ENCODE peak calls at places on chromosomes 11 and 22, in four cellular contexts. J is left lung, T is IMR-90, S is cardiac muscle cell. A is an unnamed sample.

GRCh38 chr22:37202001-37202555 is 10.2 kb downstream of the SSTR3 start:
- DNase-seq in J (no peak), T (no peak), S (no peak), A (no peak)

GRCh38 chr11:95788921-95789505 is 569 bp downstream of the FAM76B start:
- DNase-seq in J (peak), T (peak), S (peak), A (peak)

GRCh38 chr11:45796461-45796861 is 8.5 kb upstream of the SLC35C1 start:
- DNase-seq in J (no peak), T (no peak), S (no peak), A (no peak)

GRCh38 chr11:113817162-113817561 is 37.6 kb downstream of the CLDN25 start:
- DNase-seq in J (no peak), T (peak), S (no peak), A (no peak)

GRCh38 chr22:31122532-31123291 is at the start of gene INPP5J:
- DNase-seq in J (no peak), T (peak), S (peak), A (no peak)

GRCh38 chr22:48927591-48927990 is 900.1 kb downstream of the BRD1 start:
- DNase-seq in J (no peak), T (no peak), S (no peak), A (no peak)

GRCh38 chr11:110472858-110473257 is 43.1 kb downstream of the FDX1 start:
- DNase-seq in J (no peak), T (peak), S (peak), A (no peak)

GRCh38 chr11:57638811-57639320 is 10.8 kb downstream of the YPEL4 start:
- DNase-seq in J (no peak), T (no peak), S (no peak), A (peak)

GRCh38 chr11:134654161-134654915 is 242.3 kb upstream of the B3GAT1 start:
- DNase-seq in J (no peak), T (no peak), S (no peak), A (peak)

GRCh38 chr11:88151866-88152265 is 23.4 kb downstream of the RAB38 start:
- DNase-seq in J (no peak), T (no peak), S (no peak), A (no peak)

GRCh38 chr11:23789938-23790371 is 706.9 kb upstream of the LUZP2 start:
- DNase-seq in J (no peak), T (peak), S (peak), A (no peak)

GRCh38 chr22:43173976-43174720 is 12.8 kb downstream of the TTLL12 start:
- DNase-seq in J (no peak), T (no peak), S (no peak), A (no peak)

GRCh38 chr22:22452996-22453686 is 55.4 kb downstream of the ZNF280B start:
- DNase-seq in J (no peak), T (no peak), S (no peak), A (no peak)

GRCh38 chr11:75031771-75032549 is 43.2 kb downstream of the NEU3 start:
- DNase-seq in J (peak), T (peak), S (peak), A (peak)

GRCh38 chr11:1762537-1763302 is 1.0 kb downstream of the CTSD start:
- DNase-seq in J (peak), T (no peak), S (peak), A (no peak)

GRCh38 chr11:70270877-70271634 is 566 bp downstream of the PPFIA1 start:
- DNase-seq in J (peak), T (peak), S (peak), A (peak)

GRCh38 chr11:74397531-74398243 is 546 bp downstream of the PGM2L1 start:
- DNase-seq in J (no peak), T (peak), S (peak), A (peak)

GRCh38 chr22:41821449-41822030 is 11.4 kb upstream of the SREBF2 start:
- DNase-seq in J (no peak), T (no peak), S (no peak), A (no peak)

GRCh38 chr11:441418-442274 is at the start of gene ANO9:
- DNase-seq in J (peak), T (no peak), S (no peak), A (no peak)

GRCh38 chr11:29255401-29255800 is 761.4 kb downstream of the KCNA4 start:
- DNase-seq in J (no peak), T (no peak), S (peak), A (no peak)
- H3K27ac ChIP-seq in J (no peak), T (no peak), S (no peak), A (no peak)

GRCh38 chr11:8713760-8714159 is 31.2 kb downstream of the RPL27A start:
- DNase-seq in J (no peak), T (no peak), S (no peak), A (no peak)
- H3K27ac ChIP-seq in J (no peak), T (no peak), S (no peak), A (no peak)

GRCh38 chr22:27877501-27877900 is 41.6 kb downstream of the PITPNB start:
- DNase-seq in J (no peak), T (no peak), S (no peak), A (no peak)

GRCh38 chr22:27875951-27876350 is 43.1 kb downstream of the PITPNB start:
- DNase-seq in J (no peak), T (no peak), S (no peak), A (peak)

GRCh38 chr22:27874185-27874584 is 44.9 kb downstream of the PITPNB start:
- DNase-seq in J (no peak), T (no peak), S (no peak), A (no peak)

GRCh38 chr22:27874756-27875155 is 44.3 kb downstream of the PITPNB start:
- DNase-seq in J (no peak), T (no peak), S (no peak), A (no peak)

GRCh38 chr22:27876684-27877083 is 42.4 kb downstream of the PITPNB start:
- DNase-seq in J (no peak), T (peak), S (peak), A (no peak)
- H3K27ac ChIP-seq in J (no peak), T (peak), S (no peak), A (no peak)

DNA sequence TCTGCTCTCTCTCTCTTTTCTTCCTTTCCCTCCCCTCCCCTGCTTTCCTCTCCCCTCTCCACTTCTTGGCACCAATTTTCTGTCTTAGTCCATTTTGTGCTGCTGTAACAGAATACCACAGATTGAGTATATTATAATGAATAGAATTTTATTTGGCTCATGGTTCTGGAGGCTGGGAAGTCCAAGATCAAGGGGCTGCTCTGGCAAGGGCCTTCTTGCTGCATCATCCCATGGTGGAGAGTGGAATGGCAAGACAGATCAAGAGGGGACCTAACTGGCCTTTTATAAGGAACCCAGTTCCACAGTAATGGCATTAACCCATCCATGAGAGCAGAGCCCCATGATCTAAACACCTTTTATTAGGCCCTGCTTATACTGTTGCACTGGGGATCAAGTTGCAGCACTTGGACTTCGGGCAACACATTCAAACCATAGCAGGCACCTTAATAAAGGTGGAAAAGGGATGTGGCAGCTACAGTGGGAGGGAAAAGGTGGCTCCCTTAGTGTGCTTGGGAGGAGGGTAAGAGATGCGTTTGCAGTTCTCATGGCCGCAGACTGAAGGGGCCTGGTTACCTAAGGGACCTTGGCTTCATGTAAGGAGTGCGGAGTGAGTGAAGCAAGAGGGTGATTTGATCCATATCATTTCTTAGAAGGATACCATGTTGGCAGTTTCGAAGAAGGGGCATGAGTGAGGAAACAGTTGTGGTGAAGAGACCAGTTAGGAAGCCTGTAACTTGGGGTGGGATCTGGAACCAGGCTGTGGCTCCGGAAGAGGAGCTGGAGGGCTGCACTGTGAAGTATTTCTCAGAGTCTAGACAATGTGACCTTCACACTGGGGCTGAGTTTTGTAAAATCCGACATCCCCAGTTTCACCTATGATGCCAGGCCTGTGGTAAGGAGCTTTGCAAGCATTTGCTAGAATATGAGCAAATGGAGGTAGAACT is 44.8 kb downstream of the ST3GAL4 start:
- DNase-seq in J (no peak), T (no peak), S (no peak), A (no peak)
- H3K27ac ChIP-seq in J (no peak), T (no peak), S (no peak), A (no peak)

GRCh38 chr11:63944987-63945386 is 6.2 kb downstream of the NAA40 start:
- DNase-seq in J (no peak), T (no peak), S (no peak), A (no peak)
- H3K27ac ChIP-seq in J (no peak), T (no peak), S (peak), A (no peak)

DNA sequence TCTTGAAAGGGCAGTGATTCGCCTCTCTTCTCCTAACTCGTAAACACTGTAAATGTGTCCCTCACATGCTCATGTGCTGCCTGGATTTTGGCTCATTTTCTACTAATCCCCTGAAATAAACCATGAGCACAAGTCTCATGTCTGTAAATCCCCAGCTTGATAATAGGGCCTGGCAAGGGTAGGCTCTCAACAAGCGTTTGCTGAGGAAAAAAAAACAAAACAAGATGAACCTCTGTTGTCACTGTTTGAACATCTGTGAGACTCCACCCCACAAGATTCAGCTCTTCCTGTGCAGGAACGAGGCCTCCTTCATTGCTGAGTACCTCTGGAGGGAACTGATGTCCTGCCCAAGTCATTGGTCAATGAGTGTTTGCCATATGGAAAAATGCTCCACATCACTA is 4.5 kb upstream of the CYB5R2 start:
- DNase-seq in J (no peak), T (peak), S (peak), A (no peak)
- H3K27ac ChIP-seq in J (no peak), T (no peak), S (no peak), A (no peak)

GRCh38 chr11:128516467-128516778 is 70.9 kb downstream of the ETS1 start:
- DNase-seq in J (no peak), T (no peak), S (no peak), A (no peak)

GRCh38 chr11:128515766-128516466 is 71.4 kb downstream of the ETS1 start:
- DNase-seq in J (no peak), T (no peak), S (no peak), A (no peak)

GRCh38 chr11:128517457-128518230 is 69.7 kb downstream of the ETS1 start:
- DNase-seq in J (no peak), T (no peak), S (peak), A (no peak)

GRCh38 chr11:128518493-128519207 is 68.7 kb downstream of the ETS1 start:
- DNase-seq in J (no peak), T (no peak), S (peak), A (no peak)

GRCh38 chr11:128516886-128517285 is 70.5 kb downstream of the ETS1 start:
- DNase-seq in J (no peak), T (no peak), S (no peak), A (no peak)
- H3K27ac ChIP-seq in J (peak), T (no peak), S (no peak), A (peak)

DNA sequence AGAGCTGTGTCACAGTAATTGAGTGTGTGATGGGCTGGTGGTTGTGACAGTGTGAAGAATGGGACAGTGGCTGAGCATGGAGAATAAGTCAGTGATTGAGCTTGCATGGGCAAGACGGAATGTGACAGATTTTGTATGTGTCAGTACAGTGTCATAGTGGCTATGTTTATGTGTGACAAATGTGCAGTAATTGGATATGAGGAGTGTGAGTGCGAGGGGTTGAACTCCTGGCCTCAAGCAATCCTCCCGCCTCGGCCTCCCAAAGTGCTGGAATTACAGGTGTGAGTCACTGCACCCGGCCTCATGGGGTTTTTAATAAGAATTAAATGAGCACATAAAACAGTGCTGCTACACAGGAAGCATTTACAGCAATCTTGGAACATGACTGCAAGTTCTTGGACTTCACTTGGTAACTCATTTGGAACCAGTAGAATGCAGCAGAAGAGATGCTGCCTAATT is 619 bp upstream of the RRAS2 start:
- DNase-seq in J (no peak), T (peak), S (no peak), A (no peak)
- H3K27ac ChIP-seq in J (no peak), T (no peak), S (no peak), A (peak)

GRCh38 chr11:7982582-7983119 is 4.5 kb upstream of the EIF3F start:
- DNase-seq in J (no peak), T (no peak), S (no peak), A (no peak)
- H3K27ac ChIP-seq in J (no peak), T (no peak), S (no peak), A (no peak)

GRCh38 chr11:101255036-101255435 is 125.4 kb upstream of the PGR start:
- DNase-seq in J (no peak), T (no peak), S (no peak), A (no peak)
- H3K27ac ChIP-seq in J (no peak), T (no peak), S (no peak), A (no peak)